ENCODE peak calls at places on chromosomes 4 and X, in four cellular contexts. B is A549, C is SK-N-SH, E is GM12878. W is an unnamed sample.

GRCh38 chrX:103817502-103817901 is 14.6 kb downstream of the RAB9B start:
- DNase-seq in B (no peak), C (peak; percentile 30), E (peak; percentile 11), W (peak; percentile 10)

GRCh38 chrX:23662853-23663252 is 4.4 kb upstream of the PRDX4 start:
- DNase-seq in B (no peak), C (no peak), E (peak; percentile 31), W (no peak)

GRCh38 chr4:127622923-127623754 is 9.6 kb upstream of the INTU start:
- DNase-seq in B (peak; percentile 18), C (peak; percentile 82), E (no peak), W (peak; percentile 5)

GRCh38 chrX:126489141-126489540 is 63.5 kb downstream of the DCAF12L1 start:
- DNase-seq in B (no peak), C (no peak), E (no peak), W (no peak)

GRCh38 chrX:133926809-133927208 is 58.6 kb downstream of the GPC3 start:
- DNase-seq in B (no peak), C (no peak), E (no peak), W (no peak)

GRCh38 chr4:144710526-144710912 is 64.6 kb downstream of the HHIP start:
- DNase-seq in B (no peak), C (no peak), E (no peak), W (no peak)

GRCh38 chr4:88522702-88523324 is 763 bp downstream of the PYURF start:
- DNase-seq in B (peak; percentile 18), C (peak; percentile 45), E (no peak), W (peak; percentile 9)

GRCh38 chr4:173577963-173578362 is 47.9 kb upstream of the HAND2 start:
- DNase-seq in B (no peak), C (no peak), E (no peak), W (no peak)

GRCh38 chr4:74095886-74096264 is 3.1 kb downstream of the CXCL2 start:
- DNase-seq in B (no peak), C (no peak), E (no peak), W (no peak)

GRCh38 chr4:145956288-145956890 is 17.8 kb upstream of the ZNF827 start:
- DNase-seq in B (no peak), C (peak; percentile 43), E (no peak), W (peak; percentile 40)

GRCh38 chr4:22062676-22063075 is 114.1 kb upstream of the KCNIP4 start:
- DNase-seq in B (no peak), C (no peak), E (no peak), W (no peak)

GRCh38 chr4:122591196-122591595 is 29.7 kb downstream of the IL21 start:
- DNase-seq in B (no peak), C (no peak), E (no peak), W (no peak)

GRCh38 chr4:102606846-102607440 is 105.8 kb downstream of the NFKB1 start:
- DNase-seq in B (no peak), C (no peak), E (no peak), W (no peak)

GRCh38 chrX:134460005-134460860 is at the start of gene HPRT1:
- DNase-seq in B (peak; percentile 42), C (peak; percentile 83), E (no peak), W (peak; percentile 35)

GRCh38 chr4:64539234-64539849 is 130.1 kb upstream of the TECRL start:
- DNase-seq in B (peak; percentile 15), C (peak; percentile 50), E (peak; percentile 13), W (peak; percentile 55)

GRCh38 chr4:142719854-142720541 is 126.1 kb downstream of the INPP4B start:
- DNase-seq in B (peak; percentile 6), C (peak; percentile 45), E (no peak), W (no peak)

GRCh38 chr4:141335166-141335565 is 114.5 kb downstream of the ZNF330 start:
- DNase-seq in B (no peak), C (no peak), E (no peak), W (no peak)

GRCh38 chr4:68592673-68593072 is 16.6 kb upstream of the UGT2B17 start:
- DNase-seq in B (no peak), C (no peak), E (no peak), W (no peak)

GRCh38 chrX:72247206-72247944 is 8.5 kb upstream of the ERCC6L start:
- DNase-seq in B (no peak), C (no peak), E (no peak), W (peak; percentile 47)

GRCh38 chrX:133969191-133969590 is 16.2 kb downstream of the GPC3 start:
- DNase-seq in B (no peak), C (no peak), E (no peak), W (no peak)

GRCh38 chrX:109660756-109661155 is 35.8 kb upstream of the KCNE5 start:
- DNase-seq in B (no peak), C (no peak), E (no peak), W (no peak)

GRCh38 chrX:112867570-112867969 is 26.9 kb upstream of the AMOT start:
- DNase-seq in B (no peak), C (no peak), E (no peak), W (no peak)

GRCh38 chr4:67702166-67702565 is 1.2 kb upstream of the UBA6 start:
- DNase-seq in B (no peak), C (no peak), E (no peak), W (no peak)

GRCh38 chr4:186790630-186791029 is 67.0 kb upstream of the FAT1 start:
- DNase-seq in B (no peak), C (no peak), E (no peak), W (no peak)

GRCh38 chrX:16112428-16112827 is 10.9 kb upstream of the GRPR start:
- DNase-seq in B (no peak), C (no peak), E (no peak), W (no peak)

GRCh38 chr4:175238827-175239517 is 320.8 kb downstream of the ADAM29 start:
- DNase-seq in B (no peak), C (no peak), E (no peak), W (no peak)

GRCh38 chr4:80685219-80685618 is 345.3 kb upstream of the BMP3 start:
- DNase-seq in B (no peak), C (no peak), E (no peak), W (no peak)

GRCh38 chr4:11626046-11626445 is 197.4 kb upstream of the HS3ST1 start:
- DNase-seq in B (no peak), C (no peak), E (no peak), W (no peak)

GRCh38 chrX:68647156-68647957 is at the start of gene STARD8:
- DNase-seq in B (peak; percentile 76), C (peak; percentile 75), E (no peak), W (peak; percentile 2)
- TF ChIP-seq PBX3 in B (no peak), C (no peak), E (no peak), W (no peak)

GRCh38 chrX:2691543-2692220 is 587 bp downstream of the CD99 start:
- DNase-seq in B (peak; percentile 52), C (no peak), E (no peak), W (no peak)
- TF ChIP-seq PBX3 in B (no peak), C (no peak), E (no peak), W (no peak)

DNA sequence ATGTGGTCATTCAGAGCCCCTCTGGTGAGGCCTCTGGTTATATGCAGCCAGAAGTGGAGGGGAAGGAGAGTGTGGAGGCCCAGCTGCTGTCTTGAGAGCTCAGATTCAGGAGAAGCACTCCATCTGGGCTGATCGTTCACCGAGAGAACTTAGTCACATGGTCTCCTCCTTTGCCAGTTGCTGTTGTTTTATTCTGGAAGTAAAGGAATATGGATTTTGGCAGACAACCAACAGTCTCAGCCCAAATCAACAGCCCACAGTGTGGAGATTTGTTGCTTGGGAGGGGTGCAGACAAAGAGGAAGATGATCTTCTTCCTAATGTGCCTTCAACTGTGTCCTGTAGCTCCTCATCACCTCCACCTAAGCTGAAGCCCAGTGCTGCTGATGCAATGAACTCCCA is 355.4 kb downstream of the ANK2 start:
- DNase-seq in B (no peak), C (no peak), E (no peak), W (no peak)
- TF ChIP-seq PBX3 in B (no peak), C (no peak), E (no peak), W (no peak)

GRCh38 chr4:54543088-54543795 is 114.5 kb upstream of the KIT start:
- DNase-seq in B (no peak), C (no peak), E (no peak), W (no peak)
- TF ChIP-seq PBX3 in B (no peak), C (no peak), E (no peak), W (no peak)

GRCh38 chr4:111937368-111937767 is 207.9 kb upstream of the FAM241A start:
- DNase-seq in B (peak; percentile 6), C (no peak), E (no peak), W (peak; percentile 51)
- TF ChIP-seq PBX3 in B (no peak), C (no peak), E (no peak), W (no peak)

GRCh38 chr4:82629238-82630000 is 67.6 kb upstream of the TMEM150C start:
- DNase-seq in B (no peak), C (no peak), E (no peak), W (no peak)

GRCh38 chr4:82626251-82626868 is 64.6 kb upstream of the TMEM150C start:
- DNase-seq in B (no peak), C (no peak), E (no peak), W (no peak)

GRCh38 chr4:82624819-82625218 is 63.0 kb upstream of the TMEM150C start:
- DNase-seq in B (no peak), C (no peak), E (no peak), W (no peak)

GRCh38 chr4:82630079-82630478 is 68.3 kb upstream of the TMEM150C start:
- DNase-seq in B (no peak), C (no peak), E (no peak), W (no peak)
- TF ChIP-seq PBX3 in B (no peak), C (no peak), E (no peak), W (no peak)

GRCh38 chr4:85491527-85491926 is 16.6 kb downstream of the ARHGAP24 start:
- DNase-seq in B (no peak), C (no peak), E (no peak), W (no peak)
- TF ChIP-seq PBX3 in B (no peak), C (no peak), E (no peak), W (no peak)

GRCh38 chr4:114677346-114677979 is 78.9 kb downstream of the UGT8 start:
- DNase-seq in B (no peak), C (no peak), E (no peak), W (no peak)
- TF ChIP-seq PBX3 in B (no peak), C (no peak), E (no peak), W (no peak)

W was measured in HepG2.